ENCODE peak calls at places on chromosomes 11 and 22, in four cellular contexts. X, C, R and S are unnamed samples.

GRCh38 chr11:103257360-103257759 is 148.1 kb downstream of the DYNC2H1 start:
- DNase-seq in X (no peak), C (peak; percentile 3), R (no peak), S (no peak)

GRCh38 chr11:83573097-83573496 is 286.9 kb upstream of the CCDC90B start:
- DNase-seq in X (no peak), C (no peak), R (no peak), S (no peak)

GRCh38 chr11:95230054-95231034 is 658 bp downstream of the SESN3 start:
- DNase-seq in X (peak; percentile 26), C (no peak), R (no peak), S (peak; percentile 14)

GRCh38 chr22:31082606-31083376 is 1.7 kb downstream of the SMTN start:
- DNase-seq in X (peak; percentile 72), C (peak; percentile 60), R (no peak), S (peak; percentile 70)

GRCh38 chr22:36741204-36741793 is 34.6 kb downstream of the IFT27 start:
- DNase-seq in X (no peak), C (no peak), R (no peak), S (peak; percentile 22)

GRCh38 chr11:111596319-111596718 is 5.9 kb upstream of the SIK2 start:
- DNase-seq in X (no peak), C (no peak), R (no peak), S (no peak)

GRCh38 chr11:67027483-67027930 is 4.6 kb downstream of the SYT12 start:
- DNase-seq in X (no peak), C (no peak), R (no peak), S (no peak)

GRCh38 chr11:66239998-66240780 is 28.2 kb upstream of the RAB1B start:
- DNase-seq in X (no peak), C (no peak), R (no peak), S (no peak)

GRCh38 chr11:100105605-100106358 is 581.3 kb upstream of the ARHGAP42 start:
- DNase-seq in X (no peak), C (no peak), R (no peak), S (no peak)
- TF ChIP-seq ATF3 in X (no peak), C (no peak), R (no peak), S (no peak)

GRCh38 chr11:36594316-36594989 is at the start of gene IFTAP:
- DNase-seq in X (peak; percentile 12), C (peak; percentile 90), R (no peak), S (peak; percentile 40)
- TF ChIP-seq CREM in X (no peak), C (no peak), R (no peak), S (peak; percentile 71)

DNA sequence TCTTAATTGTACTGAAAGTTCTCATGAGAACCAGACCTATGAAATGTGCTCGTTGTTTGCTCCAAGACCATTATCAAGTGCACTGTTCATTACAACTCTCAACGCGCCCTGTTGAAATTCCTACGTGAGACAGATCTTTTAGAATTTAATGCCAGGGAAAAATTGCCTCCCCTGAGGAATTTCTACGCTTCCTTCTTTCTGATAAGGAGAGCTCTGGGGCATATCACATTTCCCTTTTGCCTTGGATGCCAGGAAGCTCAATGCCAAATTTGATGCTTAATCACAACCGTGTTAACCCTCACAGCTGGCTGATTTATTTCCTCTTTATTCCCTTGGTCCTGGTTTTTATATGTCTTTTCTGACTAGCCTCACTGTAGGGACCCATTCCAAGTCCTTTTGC is 109.3 kb downstream of the MICAL2 start:
- DNase-seq in X (no peak), C (no peak), R (no peak), S (no peak)
- TF ChIP-seq ATF3 in X (no peak), C (no peak), R (no peak), S (no peak)

GRCh38 chr11:17240780-17241179 is 33.0 kb upstream of the PIK3C2A start:
- DNase-seq in X (no peak), C (no peak), R (no peak), S (no peak)
- TF ChIP-seq CREM in X (no peak), C (no peak), R (no peak), S (no peak)

DNA sequence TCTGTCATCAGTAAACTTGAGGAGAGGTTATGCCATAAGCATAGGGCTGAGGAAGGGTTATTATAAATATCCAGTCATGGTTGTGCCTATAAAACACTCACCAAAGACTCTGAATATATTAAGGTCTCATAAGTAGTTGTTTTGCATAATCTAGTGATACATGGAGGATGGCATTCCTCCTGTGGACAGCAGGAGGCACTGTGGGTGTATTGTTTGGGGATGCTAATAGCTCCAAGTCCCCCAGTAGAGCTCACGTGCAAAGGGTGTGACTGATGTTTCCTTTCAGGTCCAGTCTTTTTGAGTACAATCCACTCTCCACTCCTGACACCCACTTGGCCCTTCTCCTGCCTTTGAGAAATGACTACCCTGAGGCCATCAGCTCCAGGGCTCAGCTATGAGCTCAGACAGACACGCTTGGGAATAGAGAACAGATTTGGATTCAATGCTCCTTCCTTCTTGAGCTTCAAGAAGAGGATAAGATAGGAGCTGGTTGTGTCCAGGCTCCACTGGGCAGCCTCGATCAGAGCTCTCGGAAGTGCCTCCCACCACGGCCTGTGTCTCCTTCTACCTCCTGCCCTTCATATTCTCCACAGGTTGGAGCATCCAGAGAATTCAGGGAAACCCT is 85.2 kb upstream of the IGLL5 start:
- DNase-seq in X (no peak), C (no peak), R (no peak), S (peak; percentile 91)
- TF ChIP-seq ATF3 in X (no peak), C (no peak), R (no peak), S (no peak)

DNA sequence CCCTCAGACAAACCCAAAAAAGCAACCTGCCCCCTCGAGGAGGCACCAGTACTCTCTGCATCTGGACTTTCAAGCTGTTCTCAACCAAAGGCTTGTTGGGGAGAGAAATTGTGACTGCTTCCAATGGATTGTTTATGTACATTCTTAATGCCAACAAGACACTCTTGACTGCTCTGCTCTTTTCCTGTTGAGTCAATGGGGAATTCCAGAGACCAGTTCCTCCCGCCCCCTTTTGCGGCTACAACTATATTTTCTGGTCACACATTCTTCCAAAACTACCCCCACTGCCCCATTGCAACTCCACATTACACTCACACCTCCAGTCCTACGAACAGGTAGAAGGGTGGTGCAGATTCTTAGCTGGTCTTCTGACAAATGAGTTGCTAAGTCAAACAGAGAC is 187.0 kb downstream of the DSCAML1 start:
- DNase-seq in X (no peak), C (no peak), R (peak; percentile 70), S (no peak)
- TF ChIP-seq CREM in X (no peak), C (no peak), R (no peak), S (no peak)

GRCh38 chr22:30015229-30015797 is 65.0 kb upstream of the HORMAD2 start:
- DNase-seq in X (no peak), C (no peak), R (no peak), S (no peak)
- TF ChIP-seq ATF3 in X (no peak), C (no peak), R (no peak), S (no peak)

GRCh38 chr22:47816121-47816915 is 1053.9 kb downstream of the TBC1D22A start:
- DNase-seq in X (no peak), C (no peak), R (no peak), S (no peak)
- TF ChIP-seq CREM in X (no peak), C (no peak), R (no peak), S (no peak)

GRCh38 chr11:35897019-35897418 is 46.8 kb upstream of the LDLRAD3 start:
- DNase-seq in X (no peak), C (no peak), R (no peak), S (no peak)
- TF ChIP-seq ATF3 in X (no peak), C (no peak), R (no peak), S (no peak)

GRCh38 chr22:42500164-42500835 is 19.3 kb downstream of the RRP7A start:
- DNase-seq in X (peak; percentile 97), C (no peak), R (peak; percentile 37), S (peak; percentile 96)
- TF ChIP-seq CREM in X (no peak), C (no peak), R (no peak), S (peak; percentile 22)